ENCODE peak calls at places on chromosomes 7 and 10, in four cellular contexts. Z is BE2C, T is ovary, B is A549. A is an unnamed sample. For H3K4me1, the result is how much of the 10 kb centered on the place peaks cover.

GRCh38 chr7:3552499-3552898 is 251.4 kb downstream of the SDK1 start:
- DNase-seq in Z (no peak), T (no peak), B (no peak), A (no peak)

GRCh38 chr7:96120445-96120844 is 201.5 kb downstream of the SLC25A13 start:
- DNase-seq in B (no peak), Z (no peak), T (no peak), A (no peak)

GRCh38 chr10:63501954-63502353 is 19.2 kb upstream of the REEP3 start:
- DNase-seq in B (no peak), T (no peak), Z (no peak), A (no peak)

GRCh38 chr10:60917331-60918280 is 26.4 kb downstream of the RHOBTB1 start:
- DNase-seq in Z (no peak), B (no peak), T (no peak), A (no peak)

GRCh38 chr7:66421830-66422229 is 206.9 kb upstream of the KCTD7 start:
- DNase-seq in B (no peak), Z (no peak), T (no peak), A (no peak)

GRCh38 chr7:105461518-105461917 is 60.6 kb downstream of the PUS7 start:
- DNase-seq in B (no peak), T (no peak), Z (no peak), A (no peak)

GRCh38 chr7:45026984-45027773 is 27.2 kb downstream of the CCM2 start:
- DNase-seq in B (no peak), Z (no peak), T (no peak), A (peak)

GRCh38 chr7:23343102-23343501 is 44.0 kb downstream of the MALSU1 start:
- DNase-seq in B (no peak), Z (no peak), T (no peak), A (no peak)

GRCh38 chr10:54454271-54454670 is 346.8 kb downstream of the PCDH15 start:
- DNase-seq in Z (no peak), T (no peak), B (no peak), A (no peak)

GRCh38 chr7:122628651-122629411 is 70.1 kb downstream of the RNF133 start:
- DNase-seq in B (no peak), T (no peak), Z (no peak), A (no peak)

GRCh38 chr7:69577221-69577620 is 21.1 kb upstream of the AUTS2 start:
- DNase-seq in T (no peak), B (no peak), Z (no peak), A (no peak)

GRCh38 chr7:45874408-45875131 is 1.7 kb upstream of the CCDC201 start:
- DNase-seq in T (no peak), Z (no peak), B (peak), A (no peak)

GRCh38 chr7:116524609-116525297 is at the start of gene CAV1:
- DNase-seq in T (peak), Z (no peak), B (peak), A (no peak)

GRCh38 chr7:114293289-114294012 is 121.2 kb upstream of the FOXP2 start:
- DNase-seq in T (no peak), Z (no peak), B (no peak), A (peak)

GRCh38 chr7:106657085-106657991 is 3.6 kb downstream of the CCDC71L start:
- DNase-seq in B (no peak), T (no peak), Z (no peak), A (no peak)

GRCh38 chr7:2517678-2518077 is 1.9 kb upstream of the LFNG start:
- DNase-seq in B (no peak), T (no peak), Z (no peak), A (no peak)

GRCh38 chr7:110944966-110945644 is 145.8 kb upstream of the LRRN3 start:
- DNase-seq in B (no peak), T (no peak), Z (no peak), A (no peak)

GRCh38 chr10:111360260-111360925 is 283.6 kb downstream of the ADRA2A start:
- DNase-seq in B (peak), Z (peak), T (peak), A (no peak)

GRCh38 chr7:2080069-2080405 is 152.7 kb downstream of the MAD1L1 start:
- DNase-seq in T (no peak), B (no peak), Z (no peak), A (no peak)

GRCh38 chr7:80896856-80897598 is 21.8 kb downstream of the SEMA3C start:
- DNase-seq in B (no peak), T (no peak), Z (no peak), A (no peak)

GRCh38 chr10:34599401-34599800 is 215.7 kb downstream of the PARD3 start:
- DNase-seq in T (no peak), B (no peak), Z (no peak), A (no peak)

GRCh38 chr10:75048669-75049098 is 62.8 kb upstream of the SAMD8 start:
- DNase-seq in Z (no peak), B (no peak), T (peak), A (no peak)

GRCh38 chr7:143405158-143405557 is 3.5 kb downstream of the EPHA1 start:
- DNase-seq in B (no peak), T (peak), Z (no peak), A (no peak)

GRCh38 chr7:40698214-40698920 is 563.6 kb downstream of the SUGCT start:
- DNase-seq in T (no peak), Z (no peak), B (no peak), A (no peak)

GRCh38 chr10:48604408-48605263 is at the start of gene ARHGAP22:
- DNase-seq in Z (peak), B (peak), T (peak), A (no peak)

GRCh38 chr10:46541017-46541661 is 15.3 kb downstream of the GPRIN2 start:
- DNase-seq in B (peak), T (no peak), Z (peak), A (no peak)

GRCh38 chr7:83502636-83503035 is 146.3 kb downstream of the SEMA3E start:
- DNase-seq in B (no peak), Z (no peak), T (no peak), A (no peak)

GRCh38 chr10:131749767-131750142 is 151.1 kb upstream of the PPP2R2D start:
- DNase-seq in Z (no peak), T (no peak), B (no peak), A (no peak)

GRCh38 chr10:120477723-120478270 is 20.8 kb downstream of the PLPP4 start:
- DNase-seq in T (no peak), B (no peak), Z (no peak), A (no peak)

GRCh38 chr10:33355267-33355666 is 20.8 kb upstream of the NRP1 start:
- DNase-seq in T (no peak), B (no peak), Z (no peak), A (no peak)

GRCh38 chr10:102631525-102632393 is 12.5 kb upstream of the TRIM8 start:
- DNase-seq in T (no peak), B (no peak), Z (no peak), A (no peak)

GRCh38 chr10:102630663-102631062 is 13.6 kb upstream of the TRIM8 start:
- DNase-seq in T (no peak), Z (no peak), B (no peak), A (no peak)

GRCh38 chr10:102633848-102634247 is 10.4 kb upstream of the TRIM8 start:
- DNase-seq in T (no peak), B (no peak), Z (no peak), A (no peak)

GRCh38 chr10:102633282-102633681 is 11.0 kb upstream of the TRIM8 start:
- DNase-seq in T (peak), Z (no peak), B (no peak), A (no peak)

DNA sequence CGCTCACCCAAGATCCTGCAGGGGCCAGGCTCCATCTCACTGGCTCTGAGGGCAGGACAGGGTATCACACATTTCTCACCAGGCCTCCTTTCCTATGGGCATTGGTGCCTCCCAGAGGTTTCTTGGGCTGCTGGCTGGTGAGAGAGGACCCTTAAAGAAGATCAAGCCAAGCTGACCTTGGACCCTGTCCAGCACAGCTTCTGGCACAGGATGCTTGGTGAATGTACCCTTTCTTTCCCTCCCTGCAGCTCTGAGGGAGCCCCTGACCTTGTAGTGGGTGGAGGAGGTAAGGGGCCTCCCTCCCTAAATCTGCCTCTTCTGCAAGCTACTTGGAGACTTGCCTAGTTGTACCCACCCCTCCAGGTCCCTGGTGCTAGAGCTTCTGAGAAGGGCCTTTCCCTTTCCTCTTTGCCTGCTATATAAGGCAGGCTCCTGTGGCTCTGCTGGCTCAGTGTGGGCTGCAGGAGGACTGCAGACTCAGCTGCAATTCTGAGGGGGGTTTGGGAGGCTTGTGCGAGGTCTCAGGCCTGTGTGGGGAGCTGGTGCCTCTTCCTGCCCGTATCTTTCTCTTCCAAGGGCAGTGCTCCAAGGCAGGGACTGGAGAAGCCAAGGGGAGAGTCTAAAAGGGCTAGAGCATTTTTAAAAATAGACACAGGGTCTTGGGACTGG is 11.8 kb upstream of the TRIM8 start:
- DNase-seq in Z (no peak), B (no peak), T (peak), A (no peak)
- H3K4me1 ChIP-seq in Z (under half), B (under half), T (under half), A (under half)

GRCh38 chr10:6203331-6204062 is 765 bp downstream of the PFKFB3 start:
- DNase-seq in B (peak), T (peak), Z (peak), A (no peak)
- TF ChIP-seq CTCF in B (peak), T (peak), Z (no peak), A (peak)

GRCh38 chr10:3469639-3470020 is 297.0 kb upstream of the PITRM1 start:
- DNase-seq in Z (no peak), T (no peak), B (no peak), A (no peak)
- H3K4me1 ChIP-seq in Z (under half), T (under half), B (half or more), A (under half)

GRCh38 chr10:71666607-71667373 is 52.8 kb downstream of the C10orf105 start:
- DNase-seq in T (no peak), Z (no peak), B (no peak), A (peak)
- TF ChIP-seq CTCF in T (no peak), Z (no peak), B (no peak), A (no peak)

GRCh38 chr10:62047240-62047897 is 145.9 kb downstream of the ARID5B start:
- DNase-seq in B (no peak), Z (no peak), T (no peak), A (no peak)

GRCh38 chr10:62047960-62048383 is 146.5 kb downstream of the ARID5B start:
- DNase-seq in B (no peak), T (no peak), Z (no peak), A (no peak)

GRCh38 chr10:62046522-62047239 is 145.2 kb downstream of the ARID5B start:
- DNase-seq in T (no peak), B (no peak), Z (peak), A (no peak)

GRCh38 chr10:62044569-62044968 is 143.1 kb downstream of the ARID5B start:
- DNase-seq in Z (no peak), B (no peak), T (no peak), A (no peak)

GRCh38 chr10:62045765-62046521 is 144.4 kb downstream of the ARID5B start:
- DNase-seq in T (no peak), B (no peak), Z (no peak), A (no peak)
- H3K4me1 ChIP-seq in T (under half), B (half or more), Z (under half), A (under half)

DNA sequence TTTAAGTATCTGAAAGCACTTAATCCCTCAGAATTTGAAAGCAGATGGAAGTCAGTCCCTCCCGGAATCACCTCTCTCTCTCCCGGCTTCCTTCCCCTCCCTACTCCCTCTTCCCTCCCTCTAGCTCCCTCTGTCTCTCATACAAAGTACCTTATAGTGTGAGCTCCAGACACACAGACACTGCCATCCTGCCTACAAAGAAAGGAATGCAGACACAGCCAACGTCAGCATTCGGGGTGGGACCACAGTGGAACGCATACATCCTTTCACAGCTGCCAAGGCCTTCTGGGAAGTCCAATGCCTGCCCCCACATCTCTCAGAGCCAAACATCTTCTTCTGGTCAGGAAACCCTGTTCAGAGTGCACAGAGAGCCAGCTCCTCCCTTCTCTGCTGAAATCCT is 9.3 kb downstream of the NOD1 start:
- DNase-seq in B (peak), Z (no peak), T (peak), A (no peak)
- TF ChIP-seq CTCF in B (peak), Z (peak), T (peak), A (no peak)

GRCh38 chr7:130995252-130996081 is 261.5 kb upstream of the KLF14 start:
- DNase-seq in T (no peak), Z (no peak), B (no peak), A (no peak)

GRCh38 chr7:130996841-130997231 is 262.8 kb upstream of the KLF14 start:
- DNase-seq in Z (no peak), T (no peak), B (peak), A (peak)

GRCh38 chr7:130994378-130995115 is 260.5 kb upstream of the KLF14 start:
- DNase-seq in B (no peak), T (peak), Z (no peak), A (no peak)

GRCh38 chr7:130996205-130996840 is 262.3 kb upstream of the KLF14 start:
- DNase-seq in T (no peak), B (no peak), Z (no peak), A (no peak)

GRCh38 chr7:130993671-130994365 is 259.8 kb upstream of the KLF14 start:
- DNase-seq in Z (no peak), T (no peak), B (no peak), A (no peak)
- H3K4me1 ChIP-seq in Z (under half), T (under half), B (half or more), A (under half)